ENCODE peak calls at places on chromosomes 1 and 21, in nine cellular contexts. One of them, this sample, is unnamed. For H3K4me1, the result is how much of the 10 kb centered on the place peaks cover.

GRCh38 chr1:56418047-56418680 is 161.2 kb downstream of the PLPP3 start:
- DNase-seq in endodermal cell: no peak
- DNase-seq in CD8-positive, alpha-beta memory T cell: no peak
- DNase-seq in neuronal stem cell: no peak
- DNase-seq in psoas muscle: no peak
- DNase-seq in esophagus muscularis mucosa: no peak
- DNase-seq in Peyer's patch: no peak
- DNase-seq in CD8-positive, alpha-beta T cell: no peak
- DNase-seq in GM12878: no peak
- DNase-seq in this sample: no peak

GRCh38 chr1:55702064-55702463 is 486.9 kb upstream of the USP24 start:
- DNase-seq in psoas muscle: no peak
- DNase-seq in neuronal stem cell: no peak
- DNase-seq in endodermal cell: peak
- DNase-seq in CD8-positive, alpha-beta memory T cell: no peak
- DNase-seq in CD8-positive, alpha-beta T cell: no peak
- DNase-seq in esophagus muscularis mucosa: no peak
- DNase-seq in GM12878: no peak
- DNase-seq in Peyer's patch: no peak
- DNase-seq in this sample: no peak

GRCh38 chr1:222392571-222392970 is 155.3 kb downstream of the HHIPL2 start:
- DNase-seq in CD8-positive, alpha-beta memory T cell: no peak
- DNase-seq in Peyer's patch: no peak
- DNase-seq in esophagus muscularis mucosa: no peak
- DNase-seq in GM12878: no peak
- DNase-seq in endodermal cell: no peak
- DNase-seq in psoas muscle: no peak
- DNase-seq in CD8-positive, alpha-beta T cell: no peak
- DNase-seq in neuronal stem cell: no peak
- DNase-seq in this sample: no peak

GRCh38 chr1:67791686-67792475 is 41.4 kb downstream of the GNG12 start:
- DNase-seq in psoas muscle: no peak
- DNase-seq in endodermal cell: no peak
- DNase-seq in esophagus muscularis mucosa: peak
- DNase-seq in CD8-positive, alpha-beta T cell: no peak
- DNase-seq in CD8-positive, alpha-beta memory T cell: no peak
- DNase-seq in Peyer's patch: no peak
- DNase-seq in GM12878: no peak
- DNase-seq in neuronal stem cell: no peak
- DNase-seq in this sample: no peak

GRCh38 chr1:16921391-16922185 is at the start of gene CROCC:
- DNase-seq in esophagus muscularis mucosa: no peak
- DNase-seq in Peyer's patch: peak
- DNase-seq in GM12878: no peak
- DNase-seq in CD8-positive, alpha-beta memory T cell: peak
- DNase-seq in neuronal stem cell: peak
- DNase-seq in psoas muscle: peak
- DNase-seq in endodermal cell: peak
- DNase-seq in CD8-positive, alpha-beta T cell: no peak
- DNase-seq in this sample: no peak

GRCh38 chr21:46000731-46001641 is 19.4 kb downstream of the COL6A1 start:
- DNase-seq in esophagus muscularis mucosa: no peak
- DNase-seq in CD8-positive, alpha-beta memory T cell: no peak
- DNase-seq in psoas muscle: peak
- DNase-seq in neuronal stem cell: no peak
- DNase-seq in CD8-positive, alpha-beta T cell: no peak
- DNase-seq in endodermal cell: peak
- DNase-seq in Peyer's patch: no peak
- DNase-seq in GM12878: no peak
- DNase-seq in this sample: no peak

GRCh38 chr1:180778782-180779398 is 133.8 kb upstream of the KIAA1614 start:
- DNase-seq in esophagus muscularis mucosa: no peak
- DNase-seq in neuronal stem cell: no peak
- DNase-seq in CD8-positive, alpha-beta T cell: no peak
- DNase-seq in endodermal cell: peak
- DNase-seq in Peyer's patch: peak
- DNase-seq in CD8-positive, alpha-beta memory T cell: no peak
- DNase-seq in psoas muscle: no peak
- DNase-seq in GM12878: no peak
- DNase-seq in this sample: peak

GRCh38 chr1:217026506-217026905 is 303.3 kb upstream of the ESRRG start:
- DNase-seq in psoas muscle: no peak
- DNase-seq in neuronal stem cell: no peak
- DNase-seq in CD8-positive, alpha-beta memory T cell: no peak
- DNase-seq in Peyer's patch: no peak
- DNase-seq in GM12878: no peak
- DNase-seq in esophagus muscularis mucosa: no peak
- DNase-seq in endodermal cell: no peak
- DNase-seq in CD8-positive, alpha-beta T cell: no peak
- DNase-seq in this sample: no peak

GRCh38 chr1:204363335-204364114 is 3.8 kb upstream of the PLEKHA6 start:
- DNase-seq in neuronal stem cell: peak
- DNase-seq in CD8-positive, alpha-beta memory T cell: peak
- DNase-seq in GM12878: peak
- DNase-seq in psoas muscle: peak
- DNase-seq in endodermal cell: peak
- DNase-seq in Peyer's patch: peak
- DNase-seq in esophagus muscularis mucosa: no peak
- DNase-seq in CD8-positive, alpha-beta T cell: peak
- DNase-seq in this sample: peak

GRCh38 chr1:36199934-36200741 is 24.1 kb upstream of the THRAP3 start:
- DNase-seq in esophagus muscularis mucosa: no peak
- DNase-seq in CD8-positive, alpha-beta T cell: no peak
- DNase-seq in CD8-positive, alpha-beta memory T cell: no peak
- DNase-seq in psoas muscle: no peak
- DNase-seq in GM12878: no peak
- DNase-seq in neuronal stem cell: no peak
- DNase-seq in endodermal cell: no peak
- DNase-seq in Peyer's patch: no peak
- DNase-seq in this sample: no peak

GRCh38 chr1:163162281-163162937 is 40.3 kb downstream of the RGS5 start:
- DNase-seq in psoas muscle: no peak
- DNase-seq in esophagus muscularis mucosa: no peak
- DNase-seq in neuronal stem cell: no peak
- DNase-seq in CD8-positive, alpha-beta memory T cell: no peak
- DNase-seq in GM12878: no peak
- DNase-seq in CD8-positive, alpha-beta T cell: no peak
- DNase-seq in endodermal cell: no peak
- DNase-seq in Peyer's patch: no peak
- DNase-seq in this sample: no peak

GRCh38 chr1:31410871-31411270 is 2.1 kb upstream of the SERINC2 start:
- DNase-seq in GM12878: no peak
- DNase-seq in esophagus muscularis mucosa: no peak
- DNase-seq in endodermal cell: no peak
- DNase-seq in CD8-positive, alpha-beta T cell: no peak
- DNase-seq in neuronal stem cell: no peak
- DNase-seq in psoas muscle: no peak
- DNase-seq in CD8-positive, alpha-beta memory T cell: no peak
- DNase-seq in Peyer's patch: no peak
- DNase-seq in this sample: no peak
- H3K27ac ChIP-seq in GM12878: no peak
- H3K27ac ChIP-seq in esophagus muscularis mucosa: no peak
- H3K27ac ChIP-seq in endodermal cell: no peak
- H3K27ac ChIP-seq in CD8-positive, alpha-beta T cell: no peak
- H3K27ac ChIP-seq in neuronal stem cell: no peak
- H3K27ac ChIP-seq in psoas muscle: no peak
- H3K27ac ChIP-seq in CD8-positive, alpha-beta memory T cell: no peak
- H3K27ac ChIP-seq in Peyer's patch: no peak
- H3K27ac ChIP-seq in this sample: no peak

DNA sequence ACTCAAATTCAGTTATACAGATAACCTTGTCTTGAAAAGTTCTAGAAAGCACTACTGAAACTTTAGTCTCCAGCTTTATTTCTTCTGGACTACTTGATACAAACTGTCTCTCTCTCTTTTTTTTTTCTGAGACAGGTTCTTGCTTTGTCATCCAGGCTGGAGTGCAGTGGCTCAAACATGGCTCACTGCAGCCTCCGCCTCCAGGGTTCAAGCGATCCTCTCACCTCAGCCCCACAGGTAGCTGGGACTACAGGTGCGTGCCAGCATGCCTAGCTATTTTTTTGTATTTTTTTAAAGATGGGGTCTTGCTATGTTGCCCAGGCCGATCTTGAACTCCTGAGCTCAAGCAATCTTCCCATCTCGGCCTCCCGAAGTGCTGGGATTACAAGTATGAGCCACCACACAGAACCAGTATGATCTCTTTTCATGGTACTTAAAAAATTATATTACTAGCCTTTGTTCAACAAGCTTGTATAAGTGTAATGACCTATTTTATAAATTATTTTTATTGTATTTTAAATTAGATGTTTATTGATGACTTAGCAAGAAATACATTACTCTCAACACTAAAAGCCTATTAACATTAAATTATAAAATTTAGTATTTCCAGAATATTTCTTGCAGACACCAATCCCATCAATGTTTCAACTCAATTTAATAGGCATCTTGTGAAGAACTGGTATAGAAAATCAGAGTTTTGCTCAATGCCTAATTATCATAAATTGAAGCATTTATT is 36.1 kb upstream of the MTF2 start:
- DNase-seq in GM12878: no peak
- DNase-seq in CD8-positive, alpha-beta T cell: no peak
- DNase-seq in esophagus muscularis mucosa: no peak
- DNase-seq in Peyer's patch: peak
- DNase-seq in neuronal stem cell: no peak
- DNase-seq in psoas muscle: no peak
- DNase-seq in endodermal cell: no peak
- DNase-seq in CD8-positive, alpha-beta memory T cell: no peak
- DNase-seq in this sample: no peak
- H3K4me3 ChIP-seq in GM12878: peak
- H3K4me3 ChIP-seq in CD8-positive, alpha-beta T cell: peak
- H3K4me3 ChIP-seq in esophagus muscularis mucosa: no peak
- H3K4me3 ChIP-seq in Peyer's patch: peak
- H3K4me3 ChIP-seq in neuronal stem cell: no peak
- H3K4me3 ChIP-seq in psoas muscle: no peak
- H3K4me3 ChIP-seq in endodermal cell: no peak
- H3K4me3 ChIP-seq in CD8-positive, alpha-beta memory T cell: peak
- H3K4me3 ChIP-seq in this sample: peak

GRCh38 chr1:10788592-10789006 is 7.8 kb downstream of the CASZ1 start:
- DNase-seq in esophagus muscularis mucosa: no peak
- DNase-seq in CD8-positive, alpha-beta T cell: no peak
- DNase-seq in neuronal stem cell: no peak
- DNase-seq in psoas muscle: peak
- DNase-seq in Peyer's patch: no peak
- DNase-seq in endodermal cell: peak
- DNase-seq in CD8-positive, alpha-beta memory T cell: no peak
- DNase-seq in GM12878: no peak
- DNase-seq in this sample: no peak

GRCh38 chr1:10785855-10786638 is 10.4 kb downstream of the CASZ1 start:
- DNase-seq in Peyer's patch: no peak
- DNase-seq in GM12878: no peak
- DNase-seq in CD8-positive, alpha-beta T cell: no peak
- DNase-seq in CD8-positive, alpha-beta memory T cell: no peak
- DNase-seq in neuronal stem cell: no peak
- DNase-seq in psoas muscle: no peak
- DNase-seq in endodermal cell: no peak
- DNase-seq in esophagus muscularis mucosa: no peak
- DNase-seq in this sample: no peak

GRCh38 chr1:10789392-10790154 is 6.9 kb downstream of the CASZ1 start:
- DNase-seq in CD8-positive, alpha-beta memory T cell: no peak
- DNase-seq in CD8-positive, alpha-beta T cell: no peak
- DNase-seq in Peyer's patch: no peak
- DNase-seq in endodermal cell: no peak
- DNase-seq in esophagus muscularis mucosa: no peak
- DNase-seq in GM12878: no peak
- DNase-seq in neuronal stem cell: no peak
- DNase-seq in psoas muscle: no peak
- DNase-seq in this sample: no peak

GRCh38 chr1:10784998-10785854 is 11.2 kb downstream of the CASZ1 start:
- DNase-seq in Peyer's patch: no peak
- DNase-seq in endodermal cell: no peak
- DNase-seq in CD8-positive, alpha-beta T cell: no peak
- DNase-seq in GM12878: no peak
- DNase-seq in esophagus muscularis mucosa: no peak
- DNase-seq in neuronal stem cell: no peak
- DNase-seq in CD8-positive, alpha-beta memory T cell: no peak
- DNase-seq in psoas muscle: no peak
- DNase-seq in this sample: no peak

GRCh38 chr1:10787274-10787673 is 9.2 kb downstream of the CASZ1 start:
- DNase-seq in neuronal stem cell: no peak
- DNase-seq in Peyer's patch: no peak
- DNase-seq in GM12878: no peak
- DNase-seq in esophagus muscularis mucosa: no peak
- DNase-seq in CD8-positive, alpha-beta T cell: no peak
- DNase-seq in CD8-positive, alpha-beta memory T cell: no peak
- DNase-seq in endodermal cell: no peak
- DNase-seq in psoas muscle: no peak
- DNase-seq in this sample: no peak
- H3K4me1 ChIP-seq in neuronal stem cell: under half
- H3K4me1 ChIP-seq in Peyer's patch: under half
- H3K4me1 ChIP-seq in GM12878: under half
- H3K4me1 ChIP-seq in esophagus muscularis mucosa: under half
- H3K4me1 ChIP-seq in CD8-positive, alpha-beta T cell: under half
- H3K4me1 ChIP-seq in CD8-positive, alpha-beta memory T cell: under half
- H3K4me1 ChIP-seq in endodermal cell: under half
- H3K4me1 ChIP-seq in psoas muscle: half or more
- H3K4me1 ChIP-seq in this sample: under half

GRCh38 chr1:183165456-183165855 is 20.6 kb upstream of the LAMC2 start:
- DNase-seq in esophagus muscularis mucosa: no peak
- DNase-seq in CD8-positive, alpha-beta T cell: no peak
- DNase-seq in psoas muscle: no peak
- DNase-seq in neuronal stem cell: no peak
- DNase-seq in CD8-positive, alpha-beta memory T cell: no peak
- DNase-seq in Peyer's patch: no peak
- DNase-seq in endodermal cell: no peak
- DNase-seq in GM12878: no peak
- DNase-seq in this sample: no peak

GRCh38 chr1:183163311-183163710 is 22.8 kb upstream of the LAMC2 start:
- DNase-seq in CD8-positive, alpha-beta memory T cell: no peak
- DNase-seq in CD8-positive, alpha-beta T cell: no peak
- DNase-seq in GM12878: no peak
- DNase-seq in endodermal cell: no peak
- DNase-seq in Peyer's patch: no peak
- DNase-seq in psoas muscle: no peak
- DNase-seq in neuronal stem cell: no peak
- DNase-seq in esophagus muscularis mucosa: no peak
- DNase-seq in this sample: no peak

GRCh38 chr1:183164963-183165362 is 21.1 kb upstream of the LAMC2 start:
- DNase-seq in esophagus muscularis mucosa: no peak
- DNase-seq in endodermal cell: no peak
- DNase-seq in CD8-positive, alpha-beta T cell: no peak
- DNase-seq in CD8-positive, alpha-beta memory T cell: no peak
- DNase-seq in Peyer's patch: no peak
- DNase-seq in neuronal stem cell: no peak
- DNase-seq in psoas muscle: no peak
- DNase-seq in GM12878: no peak
- DNase-seq in this sample: no peak

GRCh38 chr1:183166439-183166838 is 19.6 kb upstream of the LAMC2 start:
- DNase-seq in esophagus muscularis mucosa: no peak
- DNase-seq in CD8-positive, alpha-beta T cell: no peak
- DNase-seq in Peyer's patch: no peak
- DNase-seq in CD8-positive, alpha-beta memory T cell: no peak
- DNase-seq in neuronal stem cell: no peak
- DNase-seq in endodermal cell: no peak
- DNase-seq in GM12878: no peak
- DNase-seq in psoas muscle: no peak
- DNase-seq in this sample: no peak

DNA sequence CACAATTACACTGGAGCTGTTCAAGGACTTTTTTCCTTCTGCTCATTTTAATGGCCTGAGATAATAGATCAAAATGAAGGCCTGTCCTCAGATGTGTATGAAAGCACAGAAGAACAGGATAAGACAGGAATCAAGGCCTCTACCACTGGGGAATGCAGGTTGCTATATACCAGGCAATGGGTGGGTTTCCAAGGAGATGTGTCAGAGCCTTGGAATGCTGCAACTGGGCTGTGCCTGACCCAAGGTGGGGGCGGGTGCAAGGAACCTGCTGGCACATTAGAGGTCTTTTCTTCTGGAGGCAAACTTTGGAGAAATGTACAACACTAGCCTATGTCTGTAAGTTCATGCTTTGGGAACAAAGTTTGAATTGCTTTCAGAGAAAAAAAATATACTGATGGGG is 21.7 kb upstream of the LAMC2 start:
- DNase-seq in neuronal stem cell: peak
- DNase-seq in CD8-positive, alpha-beta T cell: no peak
- DNase-seq in CD8-positive, alpha-beta memory T cell: no peak
- DNase-seq in endodermal cell: peak
- DNase-seq in psoas muscle: no peak
- DNase-seq in GM12878: no peak
- DNase-seq in Peyer's patch: no peak
- DNase-seq in esophagus muscularis mucosa: no peak
- DNase-seq in this sample: no peak
- H3K27ac ChIP-seq in neuronal stem cell: no peak
- H3K27ac ChIP-seq in CD8-positive, alpha-beta T cell: no peak
- H3K27ac ChIP-seq in CD8-positive, alpha-beta memory T cell: no peak
- H3K27ac ChIP-seq in endodermal cell: no peak
- H3K27ac ChIP-seq in psoas muscle: no peak
- H3K27ac ChIP-seq in GM12878: no peak
- H3K27ac ChIP-seq in Peyer's patch: no peak
- H3K27ac ChIP-seq in esophagus muscularis mucosa: no peak
- H3K27ac ChIP-seq in this sample: no peak

This sample was measured in CD4-positive, CD25-positive, alpha-beta regulatory T cell.